ENCODE peak calls at places on chromosomes 1 and 21, in seven cellular contexts. Z, M, Y, X, T, R and E are unnamed samples.

GRCh38 chr1:196723325-196724185 is 51.1 kb upstream of the CFHR3 start:
- DNase-seq in X (peak), T (peak), Y (peak), R (peak), Z (peak), M (peak), E (no peak)

GRCh38 chr1:41851589-41851988 is 67.1 kb downstream of the HIVEP3 start:
- DNase-seq in T (no peak), Y (peak), Z (peak), M (no peak), R (no peak), X (peak), E (no peak)

GRCh38 chr21:45009616-45010015 is 64.8 kb upstream of the ADARB1 start:
- DNase-seq in M (no peak), X (no peak), Z (no peak), Y (no peak), T (no peak), R (no peak), E (no peak)

GRCh38 chr1:186930248-186930647 is 101.5 kb downstream of the PLA2G4A start:
- DNase-seq in R (no peak), T (no peak), Y (no peak), M (no peak), Z (no peak), X (peak), E (no peak)

GRCh38 chr1:63787875-63788274 is 14.1 kb downstream of the ROR1 start:
- DNase-seq in Y (no peak), T (no peak), M (no peak), R (no peak), X (no peak), Z (peak), E (no peak)

GRCh38 chr1:7042322-7043231 is 257.3 kb downstream of the CAMTA1 start:
- DNase-seq in M (no peak), Y (peak), X (peak), R (no peak), Z (peak), T (no peak), E (peak)

GRCh38 chr1:27650527-27651175 is 15.7 kb upstream of the FGR start:
- DNase-seq in Y (peak), T (no peak), Z (peak), X (peak), M (no peak), R (peak), E (no peak)

GRCh38 chr1:177848577-177848976 is 121.3 kb downstream of the SEC16B start:
- DNase-seq in R (peak), Z (no peak), Y (no peak), M (no peak), T (no peak), X (peak), E (no peak)

GRCh38 chr1:232438476-232438875 is 191.5 kb downstream of the SIPA1L2 start:
- DNase-seq in X (no peak), Y (no peak), T (no peak), R (no peak), Z (peak), M (no peak), E (no peak)

GRCh38 chr1:28981170-28981569 is 66.8 kb downstream of the EPB41 start:
- DNase-seq in M (no peak), Z (no peak), Y (no peak), X (no peak), R (no peak), T (no peak), E (no peak)

GRCh38 chr1:218546314-218546713 is 201.2 kb downstream of the TGFB2 start:
- DNase-seq in Z (peak), R (no peak), X (peak), T (no peak), M (no peak), Y (no peak), E (no peak)